ENCODE peak calls at places on chromosomes 5 and 9, in eight cellular contexts. R is tibial nerve; N is CD8-positive, alpha-beta memory T cell; U is prostate gland; B is right cardiac atrium; Y is fibroblast of lung; A is HepG2; F is CD8-positive, alpha-beta T cell. S is an unnamed sample.

GRCh38 chr5:91269198-91269597 is 113.9 kb downstream of the ARRDC3 start:
- DNase-seq in R (no peak), N (no peak), U (no peak), B (no peak), Y (no peak), A (no peak), F (no peak), S (peak)

GRCh38 chr5:180021900-180022299 is 49.7 kb downstream of the RNF130 start:
- DNase-seq in R (no peak), N (no peak), U (no peak), B (no peak), Y (no peak), A (no peak), F (no peak), S (no peak)

GRCh38 chr9:133946840-133947486 is 45.2 kb downstream of the VAV2 start:
- DNase-seq in R (no peak), N (peak), U (no peak), B (no peak), Y (no peak), A (no peak), F (peak), S (no peak)

GRCh38 chr5:13536921-13537320 is 407.6 kb downstream of the DNAH5 start:
- DNase-seq in R (no peak), N (no peak), U (no peak), B (no peak), Y (no peak), A (no peak), F (no peak), S (no peak)

GRCh38 chr9:120733190-120733589 is 18.9 kb upstream of the MEGF9 start:
- DNase-seq in R (no peak), N (no peak), U (no peak), B (peak), Y (peak), A (peak), F (no peak), S (no peak)

GRCh38 chr5:143494162-143494561 is 90.7 kb upstream of the NR3C1 start:
- DNase-seq in R (no peak), N (no peak), U (no peak), B (no peak), Y (peak), A (no peak), F (no peak), S (no peak)

GRCh38 chr9:84139296-84140100 is 158.9 kb downstream of the RMI1 start:
- DNase-seq in R (no peak), N (no peak), U (peak), B (peak), Y (peak), A (no peak), F (no peak), S (no peak)

GRCh38 chr5:171840066-171840465 is 54.4 kb downstream of the SMIM23 start:
- DNase-seq in R (no peak), N (no peak), U (no peak), B (no peak), Y (no peak), A (no peak), F (no peak), S (no peak)

GRCh38 chr5:130974284-130974683 is 190.8 kb downstream of the HINT1 start:
- DNase-seq in R (no peak), N (no peak), U (no peak), B (no peak), Y (no peak), A (no peak), F (no peak), S (no peak)

GRCh38 chr5:177169271-177169670 is 35.7 kb downstream of the NSD1 start:
- DNase-seq in R (no peak), N (no peak), U (no peak), B (no peak), Y (no peak), A (no peak), F (no peak), S (no peak)

GRCh38 chr9:88759374-88759773 is 224.4 kb downstream of the NXNL2 start:
- DNase-seq in R (no peak), N (no peak), U (no peak), B (no peak), Y (no peak), A (no peak), F (no peak), S (no peak)

GRCh38 chr5:107215581-107215980 is 455.2 kb downstream of the EFNA5 start:
- DNase-seq in R (no peak), N (no peak), U (no peak), B (no peak), Y (no peak), A (no peak), F (no peak), S (no peak)

GRCh38 chr9:121399883-121400607 is 30.0 kb upstream of the STOM start:
- DNase-seq in R (no peak), N (no peak), U (peak), B (no peak), Y (peak), A (peak), F (no peak), S (no peak)

GRCh38 chr5:2901511-2901910 is 150.0 kb upstream of the IRX2 start:
- DNase-seq in R (no peak), N (no peak), U (no peak), B (no peak), Y (no peak), A (no peak), F (no peak), S (no peak)

DNA sequence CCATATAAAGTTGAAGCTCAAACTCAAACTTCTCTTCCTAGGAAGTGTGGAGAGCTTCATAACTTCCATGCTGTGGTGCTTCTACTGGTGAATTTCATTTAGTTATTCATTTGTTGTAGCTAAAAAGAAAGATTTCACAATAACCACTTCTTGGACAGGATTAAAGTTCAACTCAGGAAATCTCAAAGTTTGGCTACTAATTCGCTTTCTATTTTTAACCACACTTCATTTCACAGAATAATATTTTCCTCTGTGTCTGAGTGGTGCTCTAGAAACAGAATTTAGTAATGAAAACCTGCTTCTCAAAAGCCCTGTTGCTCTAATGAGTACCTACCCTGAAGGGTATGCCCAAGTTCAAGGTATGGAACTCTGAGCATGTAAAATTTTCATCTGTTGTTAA is 73.9 kb downstream of the ACTBL2 start:
- DNase-seq in R (no peak), N (no peak), U (no peak), B (no peak), Y (peak), A (no peak), F (no peak), S (no peak)
- H3K27ac ChIP-seq in R (peak), N (no peak), U (peak), B (no peak), Y (no peak), A (no peak), F (no peak), S (no peak)

DNA sequence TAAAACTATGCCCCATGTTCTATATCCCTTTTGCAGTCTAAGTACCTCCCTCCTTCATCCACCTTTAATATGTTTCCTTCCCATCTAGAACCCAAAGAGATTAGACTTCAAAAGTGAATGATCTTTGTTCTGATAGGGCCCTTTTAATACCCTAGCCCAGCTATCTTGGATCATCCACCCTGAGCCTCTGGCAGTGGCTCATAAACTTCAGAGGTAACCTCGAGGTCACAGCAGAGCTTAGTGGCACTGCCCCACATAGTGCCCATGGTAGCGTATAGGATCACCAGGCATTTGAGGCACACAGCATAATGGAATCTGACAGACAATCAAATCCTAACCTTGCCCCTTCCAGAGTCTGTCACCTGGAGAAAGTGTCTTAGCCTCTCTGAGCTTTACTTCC is 15.8 kb downstream of the ADRB2 start:
- DNase-seq in R (no peak), N (no peak), U (no peak), B (no peak), Y (no peak), A (no peak), F (no peak), S (no peak)
- H3K27ac ChIP-seq in R (no peak), N (no peak), U (peak), B (no peak), Y (no peak), A (no peak), F (no peak), S (no peak)

GRCh38 chr5:148829248-148829594 is 2.8 kb downstream of the ADRB2 start:
- DNase-seq in R (no peak), N (no peak), U (no peak), B (no peak), Y (no peak), A (no peak), F (no peak), S (no peak)

GRCh38 chr5:148829734-148830133 is 3.3 kb downstream of the ADRB2 start:
- DNase-seq in R (no peak), N (no peak), U (no peak), B (no peak), Y (no peak), A (no peak), F (no peak), S (no peak)

GRCh38 chr5:148828461-148829247 is 2.2 kb downstream of the ADRB2 start:
- DNase-seq in R (no peak), N (no peak), U (no peak), B (no peak), Y (no peak), A (no peak), F (no peak), S (no peak)

GRCh38 chr5:148826082-148826971 is at the start of gene ADRB2:
- DNase-seq in R (peak), N (peak), U (peak), B (peak), Y (peak), A (peak), F (peak), S (peak)

GRCh38 chr5:148827723-148828122 is 1.3 kb downstream of the ADRB2 start:
- DNase-seq in R (no peak), N (no peak), U (no peak), B (no peak), Y (no peak), A (no peak), F (no peak), S (no peak)
- H3K27ac ChIP-seq in R (peak), N (peak), U (peak), B (peak), Y (no peak), A (no peak), F (no peak), S (no peak)

GRCh38 chr5:148902478-148902877 is 76.1 kb downstream of the ADRB2 start:
- DNase-seq in R (no peak), N (no peak), U (no peak), B (no peak), Y (no peak), A (no peak), F (no peak), S (no peak)

GRCh38 chr5:148906968-148907367 is 80.6 kb downstream of the ADRB2 start:
- DNase-seq in R (no peak), N (no peak), U (no peak), B (no peak), Y (no peak), A (no peak), F (no peak), S (no peak)

GRCh38 chr5:148903587-148903986 is 77.2 kb downstream of the ADRB2 start:
- DNase-seq in R (no peak), N (no peak), U (no peak), B (no peak), Y (no peak), A (no peak), F (no peak), S (no peak)

GRCh38 chr5:148905541-148905940 is 79.1 kb downstream of the ADRB2 start:
- DNase-seq in R (no peak), N (no peak), U (peak), B (no peak), Y (no peak), A (no peak), F (no peak), S (no peak)

DNA sequence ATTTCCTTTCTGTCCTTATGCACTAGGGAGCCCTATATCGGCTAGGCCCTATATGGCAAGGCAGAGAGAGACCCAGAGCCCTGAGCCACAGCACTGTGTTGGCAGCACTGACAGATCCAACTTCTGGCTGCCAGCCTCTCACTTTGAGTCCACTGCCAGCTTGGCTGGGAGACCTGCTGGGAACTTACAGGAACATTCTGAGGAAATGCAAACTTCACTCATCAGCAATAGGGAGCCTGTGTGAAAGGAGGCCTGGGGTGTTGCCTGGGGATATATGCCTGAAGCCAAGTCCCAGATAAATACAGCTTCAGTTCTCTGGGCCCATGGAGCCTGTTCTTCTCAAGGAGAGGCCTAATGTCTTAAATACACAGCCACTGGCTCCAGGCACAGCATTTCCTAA is 78.0 kb downstream of the ADRB2 start:
- DNase-seq in R (no peak), N (no peak), U (peak), B (peak), Y (no peak), A (no peak), F (no peak), S (peak)
- H3K27ac ChIP-seq in R (peak), N (no peak), U (peak), B (peak), Y (no peak), A (no peak), F (no peak), S (peak)

GRCh38 chr5:160357861-160358411 is 12.5 kb downstream of the C1QTNF2 start:
- DNase-seq in R (no peak), N (no peak), U (no peak), B (peak), Y (no peak), A (no peak), F (no peak), S (no peak)
- H3K27ac ChIP-seq in R (peak), N (no peak), U (peak), B (peak), Y (no peak), A (no peak), F (no peak), S (peak)

S was measured in caudate nucleus.